ENCODE peak calls at places on chromosomes 6 and 20, in four cellular contexts. T, L, X and M are unnamed samples.
A peak's percentile ranks its signal among the peaks of the same experiment; 100 is the strongest.

GRCh38 chr6:111871725-111872520 is 1.3 kb downstream of the FYN start:
- DNase-seq in T (no peak), L (peak; percentile 47), X (no peak), M (peak; percentile 28)

GRCh38 chr20:50844430-50845100 is 49.7 kb downstream of the BCAS4 start:
- DNase-seq in T (peak; percentile 43), L (no peak), X (peak; percentile 94), M (peak; percentile 90)

GRCh38 chr20:16709017-16709416 is 20.8 kb upstream of the SNRPB2 start:
- DNase-seq in T (no peak), L (no peak), X (no peak), M (no peak)

GRCh38 chr6:131946992-131947955 is 3.9 kb downstream of the CCN2 start:
- DNase-seq in T (no peak), L (no peak), X (peak; percentile 73), M (no peak)

GRCh38 chr6:127107916-127108315 is 10.6 kb upstream of the RSPO3 start:
- DNase-seq in T (no peak), L (no peak), X (no peak), M (no peak)

GRCh38 chr20:49100934-49101333 is 54.8 kb downstream of the CSE1L start:
- DNase-seq in T (no peak), L (no peak), X (no peak), M (no peak)

GRCh38 chr20:2244523-2244922 is 51.3 kb upstream of the TGM3 start:
- DNase-seq in T (no peak), L (no peak), X (no peak), M (no peak)

GRCh38 chr20:63567382-63568169 is 6.5 kb downstream of the HELZ2 start:
- DNase-seq in T (peak; percentile 56), L (peak; percentile 83), X (no peak), M (no peak)

GRCh38 chr6:89351632-89352328 is 742 bp downstream of the UBE2J1 start:
- DNase-seq in T (no peak), L (no peak), X (no peak), M (no peak)

GRCh38 chr20:62804021-62804631 is 509 bp upstream of the OGFR start:
- DNase-seq in T (peak; percentile 21), L (no peak), X (no peak), M (no peak)